ENCODE peak calls at places on chromosome 20, in nine cellular contexts. P is M059J; D is stimulated activated CD8-positive, alpha-beta memory T cell treated with anti-CD3 and anti-CD28 coated beads, Interleukin-7, amount 100 ng/mL, for 1 hour; Y is hippocampal formation; U is hypothalamus; O is HCT116; H is heart left ventricle; B is A673; R is NCI-H2081. M is an unnamed sample.

GRCh38 chr20:36153754-36154695 is 515 bp upstream of the EPB41L1 start:
- DNase-seq in P (peak), D (no peak), Y (peak), U (peak), O (no peak), H (peak), B (peak), R (peak), M (no peak)

GRCh38 chr20:57678340-57678739 is 31.5 kb downstream of the PMEPA1 start:
- DNase-seq in P (no peak), D (no peak), Y (no peak), U (no peak), O (no peak), H (no peak), B (no peak), R (no peak), M (peak)

GRCh38 chr20:49758781-49759180 is 45.1 kb upstream of the B4GALT5 start:
- DNase-seq in P (no peak), D (no peak), Y (no peak), U (no peak), O (no peak), H (no peak), B (peak), R (no peak), M (no peak)

GRCh38 chr20:59779656-59780380 is 153.6 kb downstream of the SYCP2 start:
- DNase-seq in P (no peak), D (no peak), Y (no peak), U (no peak), O (no peak), H (no peak), B (no peak), R (no peak), M (no peak)

GRCh38 chr20:44167736-44168135 is 19.3 kb downstream of the JPH2 start:
- DNase-seq in P (no peak), D (no peak), Y (no peak), U (no peak), O (no peak), H (no peak), B (no peak), R (no peak), M (no peak)

GRCh38 chr20:38209054-38209675 is 44.1 kb upstream of the TGM2 start:
- DNase-seq in P (no peak), D (no peak), Y (no peak), U (no peak), O (no peak), H (peak), B (no peak), R (no peak), M (no peak)

GRCh38 chr20:52269327-52269726 is 77.7 kb upstream of the ZFP64 start:
- DNase-seq in P (no peak), D (no peak), Y (no peak), U (no peak), O (no peak), H (no peak), B (peak), R (no peak), M (no peak)

GRCh38 chr20:56418385-56418861 is 6.4 kb downstream of the CASS4 start:
- DNase-seq in P (no peak), D (no peak), Y (no peak), U (no peak), O (no peak), H (no peak), B (no peak), R (no peak), M (no peak)

GRCh38 chr20:22293886-22294285 is 290.5 kb downstream of the FOXA2 start:
- DNase-seq in P (no peak), D (no peak), Y (no peak), U (no peak), O (no peak), H (no peak), B (no peak), R (no peak), M (no peak)

GRCh38 chr20:45997187-45997586 is 11.5 kb upstream of the MMP9 start:
- DNase-seq in P (no peak), D (no peak), Y (no peak), U (no peak), O (no peak), H (no peak), B (peak), R (no peak), M (no peak)

GRCh38 chr20:47156431-47156841 is 200.1 kb downstream of the ZMYND8 start:
- DNase-seq in P (no peak), D (no peak), Y (no peak), U (no peak), O (no peak), H (no peak), B (no peak), R (no peak), M (no peak)

GRCh38 chr20:20711413-20711812 is 1.0 kb downstream of the RALGAPA2 start:
- DNase-seq in P (no peak), D (no peak), Y (no peak), U (no peak), O (no peak), H (no peak), B (no peak), R (peak), M (no peak)

GRCh38 chr20:47502801-47503239 is 1.1 kb downstream of the NCOA3 start:
- DNase-seq in P (peak), D (no peak), Y (no peak), U (no peak), O (no peak), H (no peak), B (peak), R (peak), M (peak)

GRCh38 chr20:36439040-36439730 is 102.1 kb upstream of the MYL9 start:
- DNase-seq in P (peak), D (no peak), Y (peak), U (peak), O (peak), H (peak), B (peak), R (peak), M (peak)

GRCh38 chr20:60638430-60639098 is 613.5 kb upstream of the CDH4 start:
- DNase-seq in P (no peak), D (no peak), Y (no peak), U (no peak), O (no peak), H (no peak), B (no peak), R (no peak), M (no peak)

M was measured in NCI-H446.